ENCODE peak calls at places on chromosomes 12 and 14, in four cellular contexts. One of them, this sample, is unnamed. For H3K4me1, H3K36me3 and H3K27me3, the result is how much of the 10 kb centered on the place peaks cover.

GRCh38 chr12:98352218-98352811 is 163.1 kb upstream of the TMPO start:
- DNase-seq in uterus: no peak
- DNase-seq in cardiac muscle cell: no peak
- DNase-seq in mesenchymal stem cell: peak
- DNase-seq in this sample: no peak

GRCh38 chr12:127310548-127310947 is 956.4 kb upstream of the TMEM132C start:
- DNase-seq in uterus: no peak
- DNase-seq in mesenchymal stem cell: no peak
- DNase-seq in cardiac muscle cell: no peak
- DNase-seq in this sample: no peak

GRCh38 chr14:47507866-47508265 is 167.5 kb downstream of the MDGA2 start:
- DNase-seq in cardiac muscle cell: no peak
- DNase-seq in uterus: no peak
- DNase-seq in mesenchymal stem cell: no peak
- DNase-seq in this sample: no peak

GRCh38 chr12:53097207-53097563 is 282 bp upstream of the IGFBP6 start:
- DNase-seq in cardiac muscle cell: no peak
- DNase-seq in uterus: no peak
- DNase-seq in mesenchymal stem cell: peak
- DNase-seq in this sample: no peak

GRCh38 chr12:67069451-67070306 is 199.5 kb upstream of the CAND1 start:
- DNase-seq in mesenchymal stem cell: peak
- DNase-seq in uterus: no peak
- DNase-seq in cardiac muscle cell: peak
- DNase-seq in this sample: no peak

GRCh38 chr12:67911293-67911637 is 78.0 kb upstream of the IFNG-AS1 start:
- DNase-seq in cardiac muscle cell: peak
- DNase-seq in mesenchymal stem cell: no peak
- DNase-seq in uterus: no peak
- DNase-seq in this sample: no peak

GRCh38 chr12:42588308-42588836 is 1.2 kb downstream of the PRICKLE1 start:
- DNase-seq in cardiac muscle cell: peak
- DNase-seq in uterus: peak
- DNase-seq in mesenchymal stem cell: peak
- DNase-seq in this sample: no peak

GRCh38 chr12:102484017-102484731 is 3.8 kb upstream of the IGF1 start:
- DNase-seq in uterus: peak
- DNase-seq in mesenchymal stem cell: peak
- DNase-seq in cardiac muscle cell: peak
- DNase-seq in this sample: no peak

GRCh38 chr12:107337354-107338095 is 244.2 kb upstream of the CRY1 start:
- DNase-seq in cardiac muscle cell: no peak
- DNase-seq in mesenchymal stem cell: no peak
- DNase-seq in uterus: no peak
- DNase-seq in this sample: no peak
- H3K4me1 ChIP-seq in cardiac muscle cell: under half
- H3K4me1 ChIP-seq in mesenchymal stem cell: under half
- H3K4me1 ChIP-seq in uterus: under half
- H3K4me1 ChIP-seq in this sample: under half

DNA sequence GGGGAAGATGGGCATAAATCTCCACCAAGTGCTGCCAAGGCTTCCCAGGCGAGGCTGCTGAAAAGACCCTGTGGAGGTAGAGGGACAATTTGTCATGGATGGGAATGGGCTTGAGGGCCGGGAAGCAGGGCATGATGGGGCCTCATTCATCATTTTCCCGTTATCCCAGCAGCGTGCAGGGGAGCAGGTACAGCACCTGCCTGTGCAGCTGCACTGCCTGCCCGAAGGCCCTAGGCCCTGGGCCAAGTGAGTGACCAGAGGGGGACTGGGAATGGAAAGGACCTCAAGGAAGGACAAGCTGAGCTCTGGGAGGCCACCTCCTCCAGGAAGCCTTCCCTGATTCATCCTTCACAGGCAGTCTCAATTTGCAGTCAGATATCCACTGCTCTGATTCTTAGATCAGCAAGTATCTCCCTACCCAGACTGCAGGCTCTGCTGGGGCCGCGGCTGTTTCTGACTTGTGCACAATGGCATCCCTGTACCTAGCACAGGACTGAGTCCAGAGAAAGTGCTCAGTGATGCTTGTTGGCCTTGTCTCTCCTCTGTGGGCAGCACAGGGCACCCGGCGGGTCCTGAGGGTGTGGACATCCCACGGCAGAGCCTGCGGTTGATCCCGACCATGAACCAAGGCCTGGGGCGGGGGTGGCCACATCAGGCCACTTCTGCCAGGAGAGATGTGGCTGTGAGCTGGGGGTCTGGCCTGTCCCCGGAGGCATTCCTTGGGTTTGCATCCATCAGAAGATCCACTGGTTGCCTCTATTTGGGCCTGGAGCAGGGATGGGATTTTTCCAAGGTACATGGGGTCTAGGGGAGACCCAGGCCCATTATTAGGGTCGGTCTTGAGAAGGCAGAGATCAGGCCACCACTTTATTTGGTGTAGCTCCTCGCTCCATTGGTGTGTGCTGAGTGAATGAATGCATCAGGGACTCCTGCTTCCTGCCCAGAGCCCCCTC is 167.3 kb upstream of the RTL1 start:
- DNase-seq in mesenchymal stem cell: no peak
- DNase-seq in cardiac muscle cell: no peak
- DNase-seq in uterus: peak
- DNase-seq in this sample: no peak
- H3K36me3 ChIP-seq in mesenchymal stem cell: under half
- H3K36me3 ChIP-seq in cardiac muscle cell: under half
- H3K36me3 ChIP-seq in uterus: under half
- H3K36me3 ChIP-seq in this sample: under half

GRCh38 chr14:64454671-64455070 is 10.6 kb upstream of the AKAP5 start:
- DNase-seq in cardiac muscle cell: no peak
- DNase-seq in mesenchymal stem cell: no peak
- DNase-seq in uterus: no peak
- DNase-seq in this sample: no peak
- H3K27me3 ChIP-seq in cardiac muscle cell: under half
- H3K27me3 ChIP-seq in mesenchymal stem cell: under half
- H3K27me3 ChIP-seq in uterus: under half
- H3K27me3 ChIP-seq in this sample: under half

DNA sequence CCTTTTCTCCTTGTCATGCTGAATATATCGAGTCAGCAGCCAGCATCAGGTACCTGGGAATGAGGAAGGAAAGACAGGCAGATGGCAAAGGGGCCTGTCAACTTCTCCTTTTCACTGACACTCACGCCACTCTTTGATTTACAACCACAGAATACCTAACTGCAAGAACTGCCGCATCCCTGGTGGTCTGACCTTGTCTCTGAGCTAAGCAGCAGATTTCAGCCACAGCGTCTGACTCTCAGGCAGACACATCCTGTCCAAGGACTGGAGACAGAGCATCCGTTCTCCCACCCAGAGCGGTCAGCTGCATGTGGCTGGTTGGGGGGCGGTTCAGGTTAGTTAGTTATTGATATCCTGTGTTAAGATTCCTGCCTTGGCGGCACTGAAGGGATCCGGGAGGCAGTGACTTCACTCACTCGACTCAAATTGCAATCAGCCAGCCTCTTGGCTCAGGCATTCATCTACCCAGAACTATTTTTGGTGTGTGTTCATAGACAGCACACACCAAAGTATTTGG is 11.2 kb upstream of the MAP1LC3B2 start:
- DNase-seq in uterus: no peak
- DNase-seq in cardiac muscle cell: peak
- DNase-seq in mesenchymal stem cell: peak
- DNase-seq in this sample: no peak
- H3K4me1 ChIP-seq in uterus: under half
- H3K4me1 ChIP-seq in cardiac muscle cell: under half
- H3K4me1 ChIP-seq in mesenchymal stem cell: under half
- H3K4me1 ChIP-seq in this sample: under half

GRCh38 chr14:72925815-72926291 is 411 bp upstream of the DCAF4 start:
- DNase-seq in cardiac muscle cell: no peak
- DNase-seq in mesenchymal stem cell: no peak
- DNase-seq in uterus: no peak
- DNase-seq in this sample: no peak
- H3K36me3 ChIP-seq in cardiac muscle cell: under half
- H3K36me3 ChIP-seq in mesenchymal stem cell: under half
- H3K36me3 ChIP-seq in uterus: under half
- H3K36me3 ChIP-seq in this sample: under half

GRCh38 chr14:23301969-23302289 is 730 bp downstream of the PPP1R3E start:
- DNase-seq in cardiac muscle cell: no peak
- DNase-seq in mesenchymal stem cell: no peak
- DNase-seq in uterus: no peak
- DNase-seq in this sample: no peak
- H3K27me3 ChIP-seq in cardiac muscle cell: under half
- H3K27me3 ChIP-seq in mesenchymal stem cell: under half
- H3K27me3 ChIP-seq in uterus: under half
- H3K27me3 ChIP-seq in this sample: under half

GRCh38 chr14:104977681-104978647 is at the start of gene AHNAK2:
- DNase-seq in mesenchymal stem cell: peak
- DNase-seq in uterus: peak
- DNase-seq in cardiac muscle cell: peak
- DNase-seq in this sample: peak

GRCh38 chr14:104976198-104977007 is 1.8 kb downstream of the AHNAK2 start:
- DNase-seq in mesenchymal stem cell: peak
- DNase-seq in uterus: peak
- DNase-seq in cardiac muscle cell: peak
- DNase-seq in this sample: no peak

GRCh38 chr14:104978774-104979691 is 859 bp upstream of the AHNAK2 start:
- DNase-seq in uterus: peak
- DNase-seq in mesenchymal stem cell: no peak
- DNase-seq in cardiac muscle cell: no peak
- DNase-seq in this sample: no peak

GRCh38 chr14:104975481-104976197 is 2.5 kb downstream of the AHNAK2 start:
- DNase-seq in mesenchymal stem cell: no peak
- DNase-seq in uterus: no peak
- DNase-seq in cardiac muscle cell: peak
- DNase-seq in this sample: no peak

DNA sequence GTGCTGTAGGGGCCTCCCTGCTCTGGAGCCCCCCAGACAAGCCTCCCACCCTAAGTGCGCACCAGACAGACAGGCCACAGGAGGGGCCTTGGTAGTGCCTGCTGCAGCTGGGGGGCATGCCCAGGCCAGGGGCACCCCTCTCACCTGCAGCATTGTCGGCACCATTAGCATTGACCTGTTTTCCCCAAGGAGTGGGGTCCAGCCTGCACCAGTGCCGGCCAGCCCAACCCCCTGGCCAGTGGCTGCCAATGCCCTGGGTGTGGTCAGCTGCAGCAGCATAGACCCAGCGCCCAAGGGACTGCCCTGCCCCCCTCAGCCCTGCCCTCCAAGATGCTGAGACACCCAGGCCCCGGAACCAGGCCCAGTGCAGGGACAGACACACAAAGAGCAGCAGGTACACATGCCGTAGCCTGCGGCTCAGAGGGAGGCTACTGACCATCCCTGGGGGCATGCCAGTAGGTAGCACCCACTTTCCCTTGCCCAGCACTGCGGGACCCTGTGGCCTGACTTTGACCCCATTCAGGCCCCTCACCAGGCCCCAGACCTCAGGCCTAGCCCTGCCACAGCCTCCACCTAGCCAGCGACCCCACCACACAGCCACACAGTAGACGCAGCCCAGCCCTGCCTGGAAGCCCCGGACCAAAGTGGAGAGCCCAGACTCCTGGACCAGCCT is 1.0 kb downstream of the AHNAK2 start:
- DNase-seq in mesenchymal stem cell: no peak
- DNase-seq in cardiac muscle cell: no peak
- DNase-seq in uterus: no peak
- DNase-seq in this sample: no peak
- H3K4me1 ChIP-seq in mesenchymal stem cell: half or more
- H3K4me1 ChIP-seq in cardiac muscle cell: under half
- H3K4me1 ChIP-seq in uterus: under half
- H3K4me1 ChIP-seq in this sample: under half

GRCh38 chr14:50759800-50760543 is 71.0 kb downstream of the NIN start:
- DNase-seq in uterus: no peak
- DNase-seq in mesenchymal stem cell: no peak
- DNase-seq in cardiac muscle cell: no peak
- DNase-seq in this sample: no peak

GRCh38 chr14:50762931-50763300 is 68.0 kb downstream of the NIN start:
- DNase-seq in mesenchymal stem cell: no peak
- DNase-seq in cardiac muscle cell: no peak
- DNase-seq in uterus: no peak
- DNase-seq in this sample: no peak

GRCh38 chr14:50766338-50766886 is 64.5 kb downstream of the NIN start:
- DNase-seq in mesenchymal stem cell: peak
- DNase-seq in uterus: no peak
- DNase-seq in cardiac muscle cell: peak
- DNase-seq in this sample: no peak

GRCh38 chr14:50762001-50762930 is 68.7 kb downstream of the NIN start:
- DNase-seq in cardiac muscle cell: no peak
- DNase-seq in mesenchymal stem cell: peak
- DNase-seq in uterus: no peak
- DNase-seq in this sample: no peak

GRCh38 chr14:50763386-50764007 is 67.5 kb downstream of the NIN start:
- DNase-seq in uterus: peak
- DNase-seq in mesenchymal stem cell: peak
- DNase-seq in cardiac muscle cell: no peak
- DNase-seq in this sample: no peak
- H3K36me3 ChIP-seq in uterus: under half
- H3K36me3 ChIP-seq in mesenchymal stem cell: under half
- H3K36me3 ChIP-seq in cardiac muscle cell: half or more
- H3K36me3 ChIP-seq in this sample: under half

DNA sequence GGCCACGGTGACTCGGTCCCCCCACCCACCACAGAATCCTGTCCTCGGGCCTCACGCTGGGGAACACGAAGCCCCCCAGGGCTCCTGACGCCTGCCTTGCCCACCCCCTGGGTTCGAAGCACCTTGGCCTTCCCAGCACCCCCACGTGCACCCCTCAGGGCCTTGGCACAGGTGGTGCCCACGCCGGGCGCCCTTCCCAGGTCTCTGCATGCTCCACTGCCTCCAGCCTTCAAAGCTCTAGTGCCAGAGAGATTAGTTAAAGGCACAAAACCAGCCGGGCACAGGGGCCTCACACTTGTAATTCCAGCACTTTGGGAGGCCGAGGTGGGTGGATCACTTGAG is 61.8 kb downstream of the NOC4L start:
- DNase-seq in cardiac muscle cell: no peak
- DNase-seq in uterus: no peak
- DNase-seq in mesenchymal stem cell: no peak
- DNase-seq in this sample: no peak
- H3K27me3 ChIP-seq in cardiac muscle cell: under half
- H3K27me3 ChIP-seq in uterus: under half
- H3K27me3 ChIP-seq in mesenchymal stem cell: half or more
- H3K27me3 ChIP-seq in this sample: under half

GRCh38 chr12:26825459-26826016 is 7.5 kb downstream of the ITPR2 start:
- DNase-seq in uterus: no peak
- DNase-seq in cardiac muscle cell: no peak
- DNase-seq in mesenchymal stem cell: no peak
- DNase-seq in this sample: no peak

GRCh38 chr12:26826437-26826836 is 6.6 kb downstream of the ITPR2 start:
- DNase-seq in cardiac muscle cell: no peak
- DNase-seq in mesenchymal stem cell: no peak
- DNase-seq in uterus: no peak
- DNase-seq in this sample: no peak

GRCh38 chr12:26830358-26830757 is 2.6 kb downstream of the ITPR2 start:
- DNase-seq in uterus: no peak
- DNase-seq in cardiac muscle cell: no peak
- DNase-seq in mesenchymal stem cell: no peak
- DNase-seq in this sample: no peak

GRCh38 chr12:26830783-26831601 is 2.0 kb downstream of the ITPR2 start:
- DNase-seq in cardiac muscle cell: no peak
- DNase-seq in uterus: no peak
- DNase-seq in mesenchymal stem cell: peak
- DNase-seq in this sample: no peak

GRCh38 chr12:26828315-26828714 is 4.7 kb downstream of the ITPR2 start:
- DNase-seq in uterus: no peak
- DNase-seq in cardiac muscle cell: no peak
- DNase-seq in mesenchymal stem cell: no peak
- DNase-seq in this sample: no peak
- H3K4me1 ChIP-seq in uterus: under half
- H3K4me1 ChIP-seq in cardiac muscle cell: under half
- H3K4me1 ChIP-seq in mesenchymal stem cell: under half
- H3K4me1 ChIP-seq in this sample: under half